ENCODE peak calls at places on chromosomes 2 and 18, in five cellular contexts. W, X, L, M and Q are unnamed samples.

GRCh38 chr18:55968550-55968949 is 380.6 kb upstream of the TCF4 start:
- DNase-seq in W (no peak), M (no peak), L (peak), X (no peak), Q (no peak)

GRCh38 chr18:32769242-32770180 is 3.3 kb downstream of the KLHL14 start:
- DNase-seq in X (peak), M (no peak), W (no peak), L (no peak), Q (no peak)

GRCh38 chr18:2480536-2480935 is 90.8 kb downstream of the METTL4 start:
- DNase-seq in M (no peak), W (no peak), L (peak), X (no peak), Q (no peak)

GRCh38 chr2:179344280-179344961 is 79.8 kb upstream of the SESTD1 start:
- DNase-seq in L (peak), X (no peak), M (no peak), W (no peak), Q (no peak)

GRCh38 chr2:216312441-216312840 is 59.8 kb downstream of the MARCHF4 start:
- DNase-seq in W (no peak), L (no peak), M (no peak), X (no peak), Q (no peak)

GRCh38 chr2:149901231-149901859 is 313.8 kb upstream of the MMADHC start:
- DNase-seq in W (no peak), X (no peak), M (no peak), L (peak), Q (no peak)

GRCh38 chr18:58101291-58101706 is 57.3 kb downstream of the NEDD4L start:
- DNase-seq in L (no peak), X (no peak), W (no peak), M (no peak), Q (no peak)

GRCh38 chr2:31765078-31765835 is 184.5 kb upstream of the SRD5A2 start:
- DNase-seq in L (no peak), X (no peak), M (no peak), W (no peak), Q (no peak)

GRCh38 chr18:2391470-2391869 is 179.8 kb downstream of the METTL4 start:
- DNase-seq in M (no peak), W (no peak), X (no peak), L (no peak), Q (no peak)

GRCh38 chr2:8636041-8636491 is 45.8 kb upstream of the ID2 start:
- DNase-seq in M (no peak), W (peak), L (peak), X (no peak), Q (no peak)

GRCh38 chr2:128696421-128696820 is 377.8 kb upstream of the HS6ST1 start:
- DNase-seq in M (no peak), W (no peak), X (no peak), L (no peak), Q (no peak)

GRCh38 chr2:88690591-88691338 is 708 bp upstream of the RPIA start:
- DNase-seq in L (peak), M (no peak), X (peak), W (no peak), Q (peak)

GRCh38 chr2:160582481-160583161 is 89.0 kb upstream of the RBMS1 start:
- DNase-seq in L (peak), M (no peak), X (no peak), W (no peak), Q (no peak)

GRCh38 chr2:55885129-55885943 is 38.2 kb downstream of the EFEMP1 start:
- DNase-seq in L (peak), X (no peak), W (no peak), M (no peak), Q (no peak)

GRCh38 chr2:57515366-57515765 is 531.2 kb upstream of the VRK2 start:
- DNase-seq in L (no peak), M (no peak), X (no peak), W (no peak), Q (no peak)

GRCh38 chr2:105751272-105751671 is 6.6 kb downstream of the NCK2 start:
- DNase-seq in M (no peak), X (no peak), L (no peak), W (no peak), Q (no peak)

GRCh38 chr18:10081477-10081876 is 167.7 kb downstream of the VAPA start:
- DNase-seq in M (no peak), W (no peak), L (peak), X (no peak), Q (no peak)

GRCh38 chr2:43759195-43759594 is 14.6 kb upstream of the DYNC2LI1 start:
- DNase-seq in X (no peak), W (no peak), M (no peak), L (peak), Q (no peak)

GRCh38 chr2:134124047-134124753 is 129.7 kb upstream of the MGAT5 start:
- DNase-seq in L (peak), M (no peak), W (no peak), X (no peak), Q (peak)

GRCh38 chr18:6741786-6742185 is 12.3 kb downstream of the ARHGAP28 start:
- DNase-seq in W (no peak), L (no peak), X (no peak), M (no peak), Q (no peak)

GRCh38 chr2:32787207-32787606 is 159.4 kb downstream of the TTC27 start:
- DNase-seq in L (no peak), M (no peak), W (no peak), X (no peak), Q (no peak)

GRCh38 chr18:1488957-1489356 is 584.3 kb downstream of the ADCYAP1 start:
- DNase-seq in X (no peak), W (no peak), M (no peak), L (no peak), Q (no peak)

GRCh38 chr18:36451454-36452251 is 154.1 kb downstream of the FHOD3 start:
- DNase-seq in W (no peak), L (no peak), X (no peak), M (no peak), Q (no peak)

GRCh38 chr18:66707473-66707872 is 103.6 kb upstream of the CDH19 start:
- DNase-seq in M (no peak), X (no peak), L (no peak), W (no peak), Q (no peak)

GRCh38 chr2:66185497-66186034 is 249.4 kb upstream of the MEIS1 start:
- DNase-seq in X (no peak), W (no peak), L (no peak), M (no peak), Q (no peak)
- H3K4me3 ChIP-seq in X (no peak), W (no peak), L (no peak), M (no peak), Q (no peak)

GRCh38 chr2:64274399-64275173 is 130.4 kb upstream of the PELI1 start:
- DNase-seq in X (no peak), L (no peak), W (no peak), M (no peak), Q (no peak)

GRCh38 chr2:64277101-64277849 is 133.1 kb upstream of the PELI1 start:
- DNase-seq in L (no peak), X (no peak), M (no peak), W (no peak), Q (no peak)

GRCh38 chr2:64276417-64277095 is 132.3 kb upstream of the PELI1 start:
- DNase-seq in X (no peak), L (no peak), M (no peak), W (no peak), Q (no peak)

GRCh38 chr2:64275174-64275466 is 130.9 kb upstream of the PELI1 start:
- DNase-seq in M (no peak), L (no peak), W (no peak), X (no peak), Q (no peak)

DNA sequence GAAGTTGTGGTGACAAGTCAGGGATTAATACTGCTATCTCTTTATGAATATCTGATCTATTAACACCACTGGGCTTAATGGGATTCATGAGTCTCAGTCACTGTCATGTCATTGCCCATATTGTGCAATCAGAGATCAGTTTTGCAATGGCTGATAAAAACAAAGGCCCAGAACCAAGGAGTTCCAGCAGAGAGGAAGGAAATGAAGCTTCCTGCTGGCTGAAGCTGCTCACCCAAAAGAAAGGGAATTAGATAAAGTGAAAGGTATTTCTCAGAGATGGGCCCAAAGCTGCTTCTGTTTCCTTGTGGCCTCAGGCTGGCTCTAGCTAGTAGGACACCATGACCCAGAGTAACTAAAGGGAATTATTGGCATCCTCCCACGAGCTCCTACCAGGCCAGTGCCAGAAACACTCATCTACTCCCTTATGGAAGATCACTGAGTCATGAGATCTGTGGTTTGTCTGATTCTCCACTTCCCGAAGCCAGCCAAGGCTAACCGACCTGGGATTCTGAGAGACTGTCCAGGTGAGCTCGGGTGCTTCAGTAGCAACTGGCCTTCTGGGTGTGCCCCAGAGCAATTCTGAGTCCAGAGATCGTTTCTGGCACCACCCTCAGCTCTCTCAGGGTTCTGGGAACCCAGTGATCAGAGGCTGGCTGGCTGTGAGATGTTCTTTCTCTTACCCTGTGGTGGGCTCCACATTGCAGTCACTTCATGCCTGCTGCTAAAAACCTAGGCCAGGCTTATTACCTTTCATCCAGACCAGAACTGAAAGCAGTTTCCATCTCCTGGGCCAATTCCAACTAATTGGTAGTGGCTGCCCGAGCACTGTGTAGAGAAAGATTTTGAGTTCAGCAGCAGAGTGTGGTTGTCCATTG is 129.5 kb upstream of the PELI1 start:
- DNase-seq in M (peak), X (peak), L (peak), W (no peak), Q (peak)
- H3K4me3 ChIP-seq in M (no peak), X (peak), L (no peak), W (no peak), Q (no peak)

GRCh38 chr18:23272498-23273232 is 137.4 kb downstream of the CABLES1 start:
- DNase-seq in M (no peak), L (no peak), W (no peak), X (no peak), Q (no peak)

GRCh38 chr18:23270999-23271680 is 135.9 kb downstream of the CABLES1 start:
- DNase-seq in X (no peak), M (no peak), L (peak), W (no peak), Q (no peak)

GRCh38 chr18:23268641-23269040 is 133.4 kb downstream of the CABLES1 start:
- DNase-seq in M (no peak), X (no peak), W (no peak), L (no peak), Q (no peak)

GRCh38 chr18:23267447-23267776 is 132.1 kb downstream of the CABLES1 start:
- DNase-seq in W (no peak), L (no peak), X (no peak), M (no peak), Q (no peak)

GRCh38 chr18:23269931-23270330 is 134.6 kb downstream of the CABLES1 start:
- DNase-seq in W (no peak), M (no peak), L (no peak), X (no peak), Q (no peak)
- H3K4me3 ChIP-seq in W (no peak), M (no peak), L (no peak), X (no peak), Q (no peak)

DNA sequence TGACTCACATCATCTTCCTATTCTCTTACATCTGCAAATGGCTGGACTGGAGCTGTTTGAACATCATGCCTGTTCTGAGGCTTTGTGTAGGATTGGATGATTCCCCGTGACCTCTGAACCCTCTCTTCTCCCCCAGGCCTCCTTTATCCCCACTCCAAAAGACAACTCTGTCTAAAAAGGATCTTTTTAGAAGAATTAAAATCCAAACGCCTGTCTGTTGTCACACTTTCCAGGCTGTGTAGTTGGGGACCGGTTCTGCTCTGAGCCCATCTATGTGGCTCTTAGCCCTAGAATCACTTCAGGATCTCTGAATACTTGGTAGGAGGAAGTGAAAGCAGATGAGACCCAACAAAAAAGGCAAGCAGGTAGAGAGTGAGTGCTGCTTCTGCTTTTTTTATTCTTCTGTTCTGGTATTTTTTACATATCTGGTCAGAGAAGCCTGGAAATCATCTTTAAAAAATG is 585 bp downstream of the SP140 start:
- DNase-seq in M (no peak), L (no peak), X (no peak), W (no peak), Q (no peak)
- H3K4me3 ChIP-seq in M (no peak), L (no peak), X (no peak), W (no peak), Q (peak)

GRCh38 chr2:106956416-106956815 is 70.4 kb upstream of the ST6GAL2 start:
- DNase-seq in M (no peak), W (no peak), L (no peak), X (no peak), Q (no peak)
- H3K4me3 ChIP-seq in M (no peak), W (no peak), L (no peak), X (no peak), Q (no peak)

GRCh38 chr2:112693596-112693995 is 27.2 kb upstream of the NT5DC4 start:
- DNase-seq in M (no peak), L (no peak), W (no peak), X (no peak), Q (no peak)

GRCh38 chr2:112690853-112691390 is 29.9 kb upstream of the NT5DC4 start:
- DNase-seq in W (peak), M (peak), X (peak), L (peak), Q (peak)

GRCh38 chr2:112692914-112693313 is 27.9 kb upstream of the NT5DC4 start:
- DNase-seq in W (no peak), L (no peak), M (no peak), X (no peak), Q (no peak)

GRCh38 chr2:112691761-112692370 is 29.0 kb upstream of the NT5DC4 start:
- DNase-seq in L (peak), X (no peak), M (no peak), W (no peak), Q (no peak)

GRCh38 chr2:112692496-112692911 is 28.3 kb upstream of the NT5DC4 start:
- DNase-seq in L (peak), W (no peak), X (no peak), M (no peak), Q (peak)
- H3K4me3 ChIP-seq in L (no peak), W (no peak), X (no peak), M (no peak), Q (no peak)

GRCh38 chr2:127389778-127390435 is 2.1 kb upstream of the MAP3K2 start:
- DNase-seq in W (no peak), X (no peak), L (no peak), M (no peak), Q (no peak)
- H3K4me3 ChIP-seq in W (no peak), X (no peak), L (no peak), M (no peak), Q (no peak)

GRCh38 chr2:10075571-10076209 is 4.5 kb downstream of the CYS1 start:
- DNase-seq in X (no peak), L (no peak), M (no peak), W (no peak), Q (no peak)
- H3K4me3 ChIP-seq in X (no peak), L (no peak), M (no peak), W (no peak), Q (no peak)

DNA sequence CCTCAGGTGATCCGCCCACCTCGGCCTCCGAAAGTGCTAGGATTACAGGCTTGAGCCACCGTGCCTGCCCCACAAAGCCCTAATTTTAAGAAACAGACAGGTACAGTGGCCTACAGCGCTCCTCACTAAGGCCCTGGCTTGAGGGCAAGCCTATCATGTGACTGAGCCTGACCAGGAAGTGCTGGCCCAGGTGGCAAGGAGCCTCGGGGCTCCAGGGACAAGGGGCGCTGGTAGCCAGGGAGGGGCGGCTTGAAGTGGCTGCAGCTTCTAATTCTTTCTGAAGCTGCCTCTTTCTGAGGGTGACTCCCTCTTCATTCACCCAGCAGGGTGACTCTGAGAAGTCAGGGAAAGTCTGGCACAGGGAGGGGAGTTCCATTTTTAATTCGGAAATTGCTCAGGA is 115.8 kb downstream of the FAM210A start:
- DNase-seq in M (no peak), W (no peak), X (no peak), L (no peak), Q (no peak)
- H3K4me3 ChIP-seq in M (no peak), W (no peak), X (peak), L (no peak), Q (no peak)